ENCODE peak calls at places on chromosomes 1 and 21, in seven cellular contexts. One of them, this sample, is unnamed.

GRCh38 chr1:96388421-96389310 is 332.9 kb upstream of the PTBP2 start:
- DNase-seq in GM04503: no peak
- DNase-seq in HT-29: no peak
- DNase-seq in GM03348: peak; percentile 36
- DNase-seq in neuronal stem cell: no peak
- DNase-seq in activated CD4-positive, alpha-beta T cell treated with anti-CD3 and anti-CD28 coated beads for 24 hours: no peak
- DNase-seq in astrocyte: peak; percentile 80
- DNase-seq in this sample: no peak

GRCh38 chr21:46183910-46184624 is at the start of gene SPATC1L:
- DNase-seq in GM04503: no peak
- DNase-seq in HT-29: peak; percentile 10
- DNase-seq in GM03348: peak; percentile 90
- DNase-seq in neuronal stem cell: peak; percentile 71
- DNase-seq in activated CD4-positive, alpha-beta T cell treated with anti-CD3 and anti-CD28 coated beads for 24 hours: peak; percentile 20
- DNase-seq in astrocyte: peak; percentile 77
- DNase-seq in this sample: no peak

GRCh38 chr1:225767591-225768540 is 9.8 kb upstream of the SRP9 start:
- DNase-seq in GM04503: no peak
- DNase-seq in HT-29: no peak
- DNase-seq in GM03348: peak; percentile 70
- DNase-seq in neuronal stem cell: no peak
- DNase-seq in activated CD4-positive, alpha-beta T cell treated with anti-CD3 and anti-CD28 coated beads for 24 hours: no peak
- DNase-seq in astrocyte: peak; percentile 68
- DNase-seq in this sample: no peak

GRCh38 chr1:204723131-204723787 is 37.7 kb upstream of the LRRN2 start:
- DNase-seq in GM04503: no peak
- DNase-seq in HT-29: no peak
- DNase-seq in GM03348: no peak
- DNase-seq in neuronal stem cell: no peak
- DNase-seq in activated CD4-positive, alpha-beta T cell treated with anti-CD3 and anti-CD28 coated beads for 24 hours: no peak
- DNase-seq in astrocyte: peak; percentile 12
- DNase-seq in this sample: no peak

GRCh38 chr1:46401964-46402626 is 8.0 kb downstream of the FAAH start:
- DNase-seq in GM04503: peak; percentile 83
- DNase-seq in HT-29: peak; percentile 93
- DNase-seq in GM03348: peak; percentile 93
- DNase-seq in neuronal stem cell: no peak
- DNase-seq in activated CD4-positive, alpha-beta T cell treated with anti-CD3 and anti-CD28 coated beads for 24 hours: no peak
- DNase-seq in astrocyte: peak; percentile 86
- DNase-seq in this sample: peak; percentile 92

GRCh38 chr1:150150511-150151021 is 850 bp downstream of the PLEKHO1 start:
- DNase-seq in GM04503: no peak
- DNase-seq in HT-29: no peak
- DNase-seq in GM03348: peak; percentile 54
- DNase-seq in neuronal stem cell: no peak
- DNase-seq in activated CD4-positive, alpha-beta T cell treated with anti-CD3 and anti-CD28 coated beads for 24 hours: no peak
- DNase-seq in astrocyte: no peak
- DNase-seq in this sample: no peak

GRCh38 chr21:38787461-38788274 is 18.1 kb upstream of the ETS2 start:
- DNase-seq in GM04503: no peak
- DNase-seq in HT-29: peak; percentile 92
- DNase-seq in GM03348: peak; percentile 45
- DNase-seq in neuronal stem cell: no peak
- DNase-seq in activated CD4-positive, alpha-beta T cell treated with anti-CD3 and anti-CD28 coated beads for 24 hours: no peak
- DNase-seq in astrocyte: peak; percentile 82
- DNase-seq in this sample: no peak

GRCh38 chr1:54885863-54886723 is 902 bp downstream of the DHCR24 start:
- DNase-seq in GM04503: no peak
- DNase-seq in HT-29: peak; percentile 81
- DNase-seq in GM03348: peak; percentile 49
- DNase-seq in neuronal stem cell: no peak
- DNase-seq in activated CD4-positive, alpha-beta T cell treated with anti-CD3 and anti-CD28 coated beads for 24 hours: no peak
- DNase-seq in astrocyte: peak; percentile 62
- DNase-seq in this sample: no peak

GRCh38 chr1:84450916-84451315 is 28.1 kb upstream of the RPF1 start:
- DNase-seq in GM04503: no peak
- DNase-seq in HT-29: no peak
- DNase-seq in GM03348: no peak
- DNase-seq in neuronal stem cell: no peak
- DNase-seq in activated CD4-positive, alpha-beta T cell treated with anti-CD3 and anti-CD28 coated beads for 24 hours: no peak
- DNase-seq in astrocyte: no peak
- DNase-seq in this sample: no peak

GRCh38 chr1:218967836-218968235 is 205.8 kb upstream of the LYPLAL1 start:
- DNase-seq in GM04503: peak; percentile 36
- DNase-seq in HT-29: no peak
- DNase-seq in GM03348: no peak
- DNase-seq in neuronal stem cell: no peak
- DNase-seq in activated CD4-positive, alpha-beta T cell treated with anti-CD3 and anti-CD28 coated beads for 24 hours: no peak
- DNase-seq in astrocyte: peak; percentile 66
- DNase-seq in this sample: no peak

GRCh38 chr1:41242645-41243171 is 602 bp upstream of the SCMH1 start:
- DNase-seq in GM04503: no peak
- DNase-seq in HT-29: no peak
- DNase-seq in GM03348: no peak
- DNase-seq in neuronal stem cell: no peak
- DNase-seq in activated CD4-positive, alpha-beta T cell treated with anti-CD3 and anti-CD28 coated beads for 24 hours: no peak
- DNase-seq in astrocyte: no peak
- DNase-seq in this sample: no peak

GRCh38 chr1:38474738-38475623 is 384.6 kb downstream of the RRAGC start:
- DNase-seq in GM04503: no peak
- DNase-seq in HT-29: no peak
- DNase-seq in GM03348: no peak
- DNase-seq in neuronal stem cell: no peak
- DNase-seq in activated CD4-positive, alpha-beta T cell treated with anti-CD3 and anti-CD28 coated beads for 24 hours: no peak
- DNase-seq in astrocyte: no peak
- DNase-seq in this sample: no peak

GRCh38 chr1:39170731-39171375 is 33.6 kb upstream of the MACF1 start:
- DNase-seq in GM04503: no peak
- DNase-seq in HT-29: no peak
- DNase-seq in GM03348: no peak
- DNase-seq in neuronal stem cell: peak; percentile 66
- DNase-seq in activated CD4-positive, alpha-beta T cell treated with anti-CD3 and anti-CD28 coated beads for 24 hours: no peak
- DNase-seq in astrocyte: no peak
- DNase-seq in this sample: no peak

GRCh38 chr1:246921481-246921880 is 10.3 kb downstream of the AHCTF1 start:
- DNase-seq in GM04503: no peak
- DNase-seq in HT-29: no peak
- DNase-seq in GM03348: no peak
- DNase-seq in neuronal stem cell: no peak
- DNase-seq in activated CD4-positive, alpha-beta T cell treated with anti-CD3 and anti-CD28 coated beads for 24 hours: no peak
- DNase-seq in astrocyte: peak; percentile 12
- DNase-seq in this sample: no peak

GRCh38 chr1:214708321-214708960 is 105.4 kb downstream of the CENPF start:
- DNase-seq in GM04503: no peak
- DNase-seq in HT-29: no peak
- DNase-seq in GM03348: no peak
- DNase-seq in neuronal stem cell: no peak
- DNase-seq in activated CD4-positive, alpha-beta T cell treated with anti-CD3 and anti-CD28 coated beads for 24 hours: no peak
- DNase-seq in astrocyte: no peak
- DNase-seq in this sample: no peak

GRCh38 chr1:187517508-187517907 is 688.8 kb downstream of the PLA2G4A start:
- DNase-seq in GM04503: no peak
- DNase-seq in HT-29: no peak
- DNase-seq in GM03348: no peak
- DNase-seq in neuronal stem cell: no peak
- DNase-seq in activated CD4-positive, alpha-beta T cell treated with anti-CD3 and anti-CD28 coated beads for 24 hours: no peak
- DNase-seq in astrocyte: no peak
- DNase-seq in this sample: no peak

GRCh38 chr21:42381347-42381984 is 14.4 kb downstream of the TMPRSS3 start:
- DNase-seq in GM04503: no peak
- DNase-seq in HT-29: peak; percentile 69
- DNase-seq in GM03348: peak; percentile 37
- DNase-seq in neuronal stem cell: no peak
- DNase-seq in activated CD4-positive, alpha-beta T cell treated with anti-CD3 and anti-CD28 coated beads for 24 hours: no peak
- DNase-seq in astrocyte: peak; percentile 6
- DNase-seq in this sample: no peak

GRCh38 chr1:108524676-108525075 is 35.2 kb upstream of the EEIG2 start:
- DNase-seq in GM04503: no peak
- DNase-seq in HT-29: no peak
- DNase-seq in GM03348: no peak
- DNase-seq in neuronal stem cell: no peak
- DNase-seq in activated CD4-positive, alpha-beta T cell treated with anti-CD3 and anti-CD28 coated beads for 24 hours: no peak
- DNase-seq in astrocyte: no peak
- DNase-seq in this sample: no peak

GRCh38 chr1:236209185-236209584 is 66.8 kb downstream of the GPR137B start:
- DNase-seq in GM04503: no peak
- DNase-seq in HT-29: no peak
- DNase-seq in GM03348: no peak
- DNase-seq in neuronal stem cell: no peak
- DNase-seq in activated CD4-positive, alpha-beta T cell treated with anti-CD3 and anti-CD28 coated beads for 24 hours: no peak
- DNase-seq in astrocyte: no peak
- DNase-seq in this sample: no peak

GRCh38 chr1:201731142-201731541 is 97.8 kb upstream of the IPO9 start:
- DNase-seq in GM04503: no peak
- DNase-seq in HT-29: no peak
- DNase-seq in GM03348: no peak
- DNase-seq in neuronal stem cell: no peak
- DNase-seq in activated CD4-positive, alpha-beta T cell treated with anti-CD3 and anti-CD28 coated beads for 24 hours: no peak
- DNase-seq in astrocyte: no peak
- DNase-seq in this sample: no peak

GRCh38 chr1:237507005-237507404 is 383.7 kb downstream of the ZP4 start:
- DNase-seq in GM04503: no peak
- DNase-seq in HT-29: no peak
- DNase-seq in GM03348: no peak
- DNase-seq in neuronal stem cell: no peak
- DNase-seq in activated CD4-positive, alpha-beta T cell treated with anti-CD3 and anti-CD28 coated beads for 24 hours: no peak
- DNase-seq in astrocyte: no peak
- DNase-seq in this sample: no peak

GRCh38 chr1:39378377-39378776 is 113.1 kb upstream of the BMP8A start:
- DNase-seq in GM04503: no peak
- DNase-seq in HT-29: peak; percentile 89
- DNase-seq in GM03348: no peak
- DNase-seq in neuronal stem cell: no peak
- DNase-seq in activated CD4-positive, alpha-beta T cell treated with anti-CD3 and anti-CD28 coated beads for 24 hours: no peak
- DNase-seq in astrocyte: no peak
- DNase-seq in this sample: no peak

GRCh38 chr21:39599191-39599966 is 13.4 kb upstream of the B3GALT5 start:
- DNase-seq in GM04503: no peak
- DNase-seq in HT-29: no peak
- DNase-seq in GM03348: no peak
- DNase-seq in neuronal stem cell: no peak
- DNase-seq in activated CD4-positive, alpha-beta T cell treated with anti-CD3 and anti-CD28 coated beads for 24 hours: no peak
- DNase-seq in astrocyte: no peak
- DNase-seq in this sample: no peak

GRCh38 chr1:208688656-208689315 is 444.6 kb upstream of the PLXNA2 start:
- DNase-seq in GM04503: no peak
- DNase-seq in HT-29: no peak
- DNase-seq in GM03348: no peak
- DNase-seq in neuronal stem cell: no peak
- DNase-seq in activated CD4-positive, alpha-beta T cell treated with anti-CD3 and anti-CD28 coated beads for 24 hours: no peak
- DNase-seq in astrocyte: no peak
- DNase-seq in this sample: no peak

GRCh38 chr21:42833439-42833815 is 45.9 kb downstream of the WDR4 start:
- DNase-seq in GM04503: no peak
- DNase-seq in HT-29: peak; percentile 63
- DNase-seq in GM03348: no peak
- DNase-seq in neuronal stem cell: no peak
- DNase-seq in activated CD4-positive, alpha-beta T cell treated with anti-CD3 and anti-CD28 coated beads for 24 hours: peak; percentile 40
- DNase-seq in astrocyte: no peak
- DNase-seq in this sample: no peak

GRCh38 chr1:60255565-60255964 is 182.0 kb upstream of the C1orf87 start:
- DNase-seq in GM04503: no peak
- DNase-seq in HT-29: peak; percentile 29
- DNase-seq in GM03348: peak; percentile 12
- DNase-seq in neuronal stem cell: no peak
- DNase-seq in activated CD4-positive, alpha-beta T cell treated with anti-CD3 and anti-CD28 coated beads for 24 hours: no peak
- DNase-seq in astrocyte: peak; percentile 26
- DNase-seq in this sample: no peak

GRCh38 chr1:55402117-55402516 is 187.0 kb upstream of the USP24 start:
- DNase-seq in GM04503: peak; percentile 44
- DNase-seq in HT-29: no peak
- DNase-seq in GM03348: peak; percentile 80
- DNase-seq in neuronal stem cell: no peak
- DNase-seq in activated CD4-positive, alpha-beta T cell treated with anti-CD3 and anti-CD28 coated beads for 24 hours: no peak
- DNase-seq in astrocyte: peak; percentile 73
- DNase-seq in this sample: no peak

GRCh38 chr1:21304488-21304887 is 14.2 kb upstream of the ECE1 start:
- DNase-seq in GM04503: no peak
- DNase-seq in HT-29: no peak
- DNase-seq in GM03348: no peak
- DNase-seq in neuronal stem cell: no peak
- DNase-seq in activated CD4-positive, alpha-beta T cell treated with anti-CD3 and anti-CD28 coated beads for 24 hours: no peak
- DNase-seq in astrocyte: no peak
- DNase-seq in this sample: no peak

GRCh38 chr1:214427871-214428277 is 123.5 kb downstream of the PTPN14 start:
- DNase-seq in GM04503: peak; percentile 89
- DNase-seq in HT-29: peak; percentile 80
- DNase-seq in GM03348: peak; percentile 59
- DNase-seq in neuronal stem cell: no peak
- DNase-seq in activated CD4-positive, alpha-beta T cell treated with anti-CD3 and anti-CD28 coated beads for 24 hours: peak; percentile 27
- DNase-seq in astrocyte: peak; percentile 99
- DNase-seq in this sample: peak; percentile 35